ENCODE peak calls at places on chromosomes 5 and 9, in seven cellular contexts. K, O, Q, L, F, J and S are unnamed samples.

GRCh38 chr5:61625682-61626620 is 293.9 kb downstream of the ZSWIM6 start:
- DNase-seq in O (peak), F (peak), L (peak), K (peak), J (peak), Q (peak), S (peak)

GRCh38 chr5:1876708-1877433 is 5.9 kb downstream of the IRX4 start:
- DNase-seq in J (no peak), F (no peak), K (no peak), O (peak), Q (no peak), L (no peak), S (no peak)

GRCh38 chr5:139817362-139817761 is 21.8 kb downstream of the PSD2 start:
- DNase-seq in O (no peak), F (no peak), J (no peak), L (no peak), K (no peak), Q (no peak), S (no peak)

GRCh38 chr9:89808076-89808701 is 203.4 kb downstream of the GADD45G start:
- DNase-seq in L (no peak), F (peak), Q (no peak), O (no peak), J (no peak), K (no peak), S (no peak)

GRCh38 chr9:135494791-135495559 is 5.5 kb upstream of the MRPS2 start:
- DNase-seq in Q (no peak), F (no peak), O (peak), J (peak), K (no peak), L (no peak), S (peak)

GRCh38 chr5:92309336-92309991 is 926.3 kb upstream of the ARRDC3 start:
- DNase-seq in O (no peak), Q (peak), J (no peak), L (no peak), F (no peak), K (no peak), S (no peak)

GRCh38 chr9:20491612-20492011 is 130.7 kb downstream of the MLLT3 start:
- DNase-seq in Q (no peak), F (no peak), L (no peak), K (no peak), O (no peak), J (no peak), S (no peak)

GRCh38 chr5:127040779-127041520 is 10.6 kb upstream of the MARCHF3 start:
- DNase-seq in F (no peak), O (no peak), L (peak), K (no peak), Q (peak), J (no peak), S (no peak)

GRCh38 chr9:112831281-112831851 is 59.3 kb downstream of the SLC46A2 start:
- DNase-seq in Q (no peak), F (peak), L (peak), O (no peak), K (peak), J (peak), S (no peak)

GRCh38 chr5:127849436-127849835 is 146.2 kb downstream of the CCDC192 start:
- DNase-seq in F (no peak), Q (no peak), O (no peak), L (no peak), K (no peak), J (no peak), S (no peak)

GRCh38 chr5:126814721-126815404 is 37.9 kb downstream of the LMNB1 start:
- DNase-seq in L (no peak), K (no peak), O (no peak), Q (peak), J (no peak), F (no peak), S (no peak)

GRCh38 chr5:34013547-34013946 is 5.7 kb upstream of the AMACR start:
- DNase-seq in Q (no peak), F (no peak), O (no peak), K (no peak), J (no peak), L (no peak), S (no peak)

GRCh38 chr9:95313010-95313498 is 4.5 kb downstream of the FANCC start:
- DNase-seq in O (peak), L (peak), Q (peak), J (peak), F (peak), K (peak), S (peak)

GRCh38 chr5:88732181-88732633 is 150.8 kb downstream of the MEF2C start:
- DNase-seq in L (peak), Q (no peak), K (peak), J (no peak), F (peak), O (no peak), S (no peak)

GRCh38 chr9:124037790-124038189 is 26.2 kb downstream of the LHX2 start:
- DNase-seq in F (no peak), K (no peak), O (no peak), Q (peak), L (no peak), J (no peak), S (no peak)

GRCh38 chr9:34010979-34011378 is 37.7 kb downstream of the UBAP2 start:
- DNase-seq in L (no peak), F (no peak), J (no peak), K (no peak), Q (peak), O (no peak), S (no peak)

GRCh38 chr9:136290508-136291000 is 13.3 kb downstream of the CCDC187 start:
- DNase-seq in F (no peak), O (peak), K (no peak), Q (no peak), J (no peak), L (no peak), S (no peak)

GRCh38 chr9:112550531-112550930 is 63.9 kb downstream of the KIAA1958 start:
- DNase-seq in L (no peak), J (no peak), K (no peak), Q (no peak), O (no peak), F (no peak), S (no peak)

GRCh38 chr5:80181618-80182211 is 74.1 kb downstream of the SERINC5 start:
- DNase-seq in Q (peak), F (peak), J (peak), L (peak), K (peak), O (no peak), S (no peak)

GRCh38 chr9:123375725-123376132 is 19.7 kb downstream of the CRB2 start:
- DNase-seq in L (peak), O (peak), J (no peak), Q (no peak), K (no peak), F (no peak), S (no peak)

GRCh38 chr9:114677418-114677817 is 4.6 kb downstream of the TEX48 start:
- DNase-seq in J (no peak), F (no peak), O (no peak), L (peak), Q (peak), K (peak), S (no peak)

GRCh38 chr5:134533115-134533815 is 7.8 kb downstream of the JADE2 start:
- DNase-seq in Q (no peak), F (peak), K (no peak), L (no peak), J (no peak), O (no peak), S (peak)

GRCh38 chr5:127875235-127876021 is 172.2 kb downstream of the CCDC192 start:
- DNase-seq in O (no peak), L (peak), K (peak), F (peak), Q (peak), J (no peak), S (peak)

GRCh38 chr5:65482280-65482726 is 583 bp upstream of the ADAMTS6 start:
- DNase-seq in Q (no peak), F (no peak), J (no peak), L (no peak), K (no peak), O (no peak), S (no peak)

GRCh38 chr9:77040340-77040739 is 20.9 kb downstream of the FOXB2 start:
- DNase-seq in K (no peak), J (no peak), O (no peak), F (no peak), L (no peak), Q (no peak), S (no peak)

GRCh38 chr9:93697352-93698139 is 121.2 kb downstream of the PHF2 start:
- DNase-seq in K (peak), Q (no peak), F (no peak), O (no peak), L (no peak), J (no peak), S (no peak)

GRCh38 chr5:5040712-5041111 is 99.4 kb upstream of the ADAMTS16 start:
- DNase-seq in K (no peak), F (no peak), J (no peak), L (no peak), O (no peak), Q (no peak), S (no peak)

GRCh38 chr5:42665857-42666256 is 90.8 kb upstream of the CCDC152 start:
- DNase-seq in Q (no peak), O (no peak), L (no peak), J (no peak), K (no peak), F (no peak), S (no peak)

GRCh38 chr5:154288145-154288544 is 97.6 kb downstream of the GALNT10 start:
- DNase-seq in J (no peak), F (peak), L (no peak), O (no peak), K (peak), Q (no peak), S (no peak)

GRCh38 chr9:81052846-81053245 is 636.5 kb downstream of the TLE1 start:
- DNase-seq in K (no peak), O (no peak), F (no peak), J (no peak), Q (no peak), L (no peak), S (no peak)

GRCh38 chr9:123034881-123035465 is 1.5 kb downstream of the GPR21 start:
- DNase-seq in J (no peak), Q (no peak), O (no peak), F (no peak), L (no peak), K (no peak), S (no peak)

GRCh38 chr5:42772265-42772993 is 15.8 kb downstream of the CCDC152 start:
- DNase-seq in O (no peak), L (no peak), Q (no peak), K (no peak), F (peak), J (no peak), S (no peak)

GRCh38 chr9:32136700-32137339 is 247.6 kb upstream of the ACO1 start:
- DNase-seq in Q (peak), K (no peak), L (no peak), F (peak), J (peak), O (no peak), S (no peak)

GRCh38 chr5:125634242-125634835 is 788.9 kb upstream of the GRAMD2B start:
- DNase-seq in K (no peak), F (no peak), L (no peak), O (no peak), J (no peak), Q (no peak), S (no peak)

GRCh38 chr9:16335788-16336580 is 534.5 kb downstream of the BNC2 start:
- DNase-seq in O (no peak), Q (peak), L (peak), K (peak), J (no peak), F (peak), S (peak)

GRCh38 chr9:6383551-6384225 is 29.3 kb upstream of the UHRF2 start:
- DNase-seq in L (no peak), K (no peak), F (no peak), Q (no peak), J (no peak), O (no peak), S (no peak)

GRCh38 chr9:107313555-107314096 is 30.5 kb downstream of the RAD23B start:
- DNase-seq in K (no peak), O (no peak), Q (no peak), F (no peak), J (no peak), L (no peak), S (no peak)

GRCh38 chr5:107104774-107105050 is 566.0 kb downstream of the EFNA5 start:
- DNase-seq in O (no peak), J (no peak), L (no peak), Q (peak), K (peak), F (no peak), S (no peak)

DNA sequence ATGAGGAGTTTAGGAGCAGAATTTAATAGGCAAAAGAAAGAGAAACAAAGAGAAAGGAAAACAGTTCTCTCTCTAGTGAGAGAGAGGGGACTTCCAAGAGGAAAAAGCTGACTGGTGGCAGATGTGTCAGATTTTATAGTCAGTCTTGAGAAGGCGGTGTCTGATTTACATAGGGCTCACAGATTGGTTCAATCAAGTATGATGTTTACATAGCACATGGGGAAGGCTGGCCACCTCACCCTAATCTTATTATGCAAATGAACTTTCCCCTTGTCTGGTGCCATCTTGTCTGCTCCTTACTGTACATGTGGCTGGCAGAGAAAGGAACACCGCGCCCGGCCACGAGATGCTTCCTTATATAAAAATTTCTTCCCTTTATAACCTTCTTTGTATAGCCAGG is 24.7 kb downstream of the UNC13B start:
- DNase-seq in K (no peak), F (no peak), L (peak), O (no peak), Q (no peak), J (no peak), S (no peak)
- TF ChIP-seq POLR2A in K (no peak), F (no peak), L (peak), O (no peak), Q (no peak), J (no peak), S (no peak)

DNA sequence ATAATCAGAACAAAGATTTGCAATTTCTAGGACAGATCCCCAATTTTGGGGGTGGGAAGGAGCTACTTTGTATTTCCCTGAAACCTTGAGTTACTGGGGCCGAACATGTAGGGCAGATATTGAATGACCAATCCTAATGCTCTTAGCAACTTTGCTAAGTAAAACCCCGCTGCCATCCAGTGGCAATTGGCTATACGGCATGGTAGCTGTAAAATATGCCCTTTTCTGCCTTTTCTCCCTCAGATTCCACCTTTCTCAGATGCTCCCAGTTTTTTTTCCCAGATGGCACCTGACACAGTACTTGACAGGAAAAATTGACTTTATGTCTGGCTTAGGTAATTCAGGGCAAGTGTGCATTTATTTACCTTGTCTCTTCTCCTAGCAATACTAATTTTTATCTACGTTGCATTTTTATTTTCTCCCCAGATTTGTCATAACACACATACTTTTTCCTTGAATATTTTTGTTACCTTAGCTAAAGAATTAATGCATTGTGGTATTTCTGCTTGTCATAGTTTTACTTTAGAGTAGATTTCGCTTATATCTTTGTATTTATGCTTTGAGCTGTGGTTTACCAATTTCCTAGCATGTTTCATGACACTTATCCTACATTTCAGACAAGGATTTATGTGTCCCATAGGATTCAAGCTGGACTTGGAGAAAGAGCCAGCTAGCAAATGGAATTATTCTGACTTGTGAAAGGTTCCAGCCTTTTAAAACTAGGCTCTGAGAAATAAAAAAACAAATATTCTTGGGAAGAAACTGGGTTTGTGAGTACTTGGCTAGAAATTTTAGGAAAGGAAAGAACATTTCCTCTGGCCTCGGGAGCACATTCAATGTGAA is 37.3 kb downstream of the PIK3R1 start:
- DNase-seq in O (no peak), K (peak), Q (peak), J (no peak), F (peak), L (peak), S (peak)
- H3K4me3 ChIP-seq in O (no peak), K (no peak), Q (no peak), J (no peak), F (no peak), L (no peak), S (peak)

DNA sequence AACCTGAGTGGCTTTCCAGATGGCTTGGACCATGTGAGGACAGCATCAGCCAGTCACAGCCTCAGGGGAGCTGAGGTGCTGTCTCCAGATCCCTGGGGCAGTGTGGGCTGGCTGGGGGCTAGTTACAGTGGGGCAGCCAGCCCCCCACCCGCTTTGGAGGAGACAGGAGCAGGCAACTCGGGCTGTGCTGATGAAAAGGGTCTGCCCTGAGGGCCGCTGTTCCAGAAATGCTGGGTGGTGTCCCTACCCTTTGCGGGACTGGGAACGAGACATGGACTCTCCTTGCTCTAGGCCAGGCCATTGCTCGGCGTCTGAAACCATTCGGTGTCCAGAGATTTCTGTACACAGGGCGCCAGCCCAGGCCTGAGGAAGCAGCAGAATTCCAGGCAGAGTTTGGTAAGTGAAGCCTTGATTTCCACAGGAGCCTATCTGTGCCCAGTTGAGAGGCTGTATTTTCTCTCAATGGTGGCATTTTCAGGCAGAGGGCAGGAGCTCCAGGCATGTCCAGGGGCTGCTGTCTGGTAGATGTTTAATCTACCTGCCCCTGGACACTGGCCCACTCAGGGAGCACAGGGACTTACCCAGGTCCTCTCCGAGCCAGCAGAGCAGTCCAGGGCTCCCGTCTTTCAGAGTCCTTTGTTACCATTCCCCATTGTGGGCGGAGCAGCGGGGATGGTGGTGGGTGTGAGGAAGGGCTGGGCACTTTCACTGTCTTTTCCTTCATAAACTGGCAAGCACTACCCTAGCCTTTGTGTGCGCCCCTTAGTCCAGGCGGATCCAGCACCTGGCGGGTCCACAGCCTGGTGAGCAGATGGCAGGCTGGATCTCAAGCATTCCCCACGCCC is 7.2 kb downstream of the GRHPR start:
- DNase-seq in J (peak), Q (no peak), F (no peak), O (no peak), L (no peak), K (no peak), S (no peak)
- TF ChIP-seq POLR2A in J (no peak), Q (no peak), F (no peak), O (no peak), L (no peak), K (no peak), S (no peak)

GRCh38 chr9:129697956-129698757 is 32.7 kb downstream of the PRRX2 start:
- DNase-seq in Q (no peak), F (peak), J (no peak), O (no peak), K (peak), L (peak), S (peak)

GRCh38 chr9:129696803-129697110 is 31.3 kb downstream of the PRRX2 start:
- DNase-seq in F (no peak), J (no peak), Q (no peak), L (no peak), O (peak), K (no peak), S (no peak)

GRCh38 chr9:129694265-129694664 is 28.8 kb downstream of the PRRX2 start:
- DNase-seq in O (no peak), Q (no peak), K (peak), J (no peak), L (no peak), F (peak), S (no peak)

GRCh38 chr9:129695870-129696269 is 30.4 kb downstream of the PRRX2 start:
- DNase-seq in F (no peak), Q (no peak), K (no peak), L (no peak), O (no peak), J (no peak), S (no peak)

DNA sequence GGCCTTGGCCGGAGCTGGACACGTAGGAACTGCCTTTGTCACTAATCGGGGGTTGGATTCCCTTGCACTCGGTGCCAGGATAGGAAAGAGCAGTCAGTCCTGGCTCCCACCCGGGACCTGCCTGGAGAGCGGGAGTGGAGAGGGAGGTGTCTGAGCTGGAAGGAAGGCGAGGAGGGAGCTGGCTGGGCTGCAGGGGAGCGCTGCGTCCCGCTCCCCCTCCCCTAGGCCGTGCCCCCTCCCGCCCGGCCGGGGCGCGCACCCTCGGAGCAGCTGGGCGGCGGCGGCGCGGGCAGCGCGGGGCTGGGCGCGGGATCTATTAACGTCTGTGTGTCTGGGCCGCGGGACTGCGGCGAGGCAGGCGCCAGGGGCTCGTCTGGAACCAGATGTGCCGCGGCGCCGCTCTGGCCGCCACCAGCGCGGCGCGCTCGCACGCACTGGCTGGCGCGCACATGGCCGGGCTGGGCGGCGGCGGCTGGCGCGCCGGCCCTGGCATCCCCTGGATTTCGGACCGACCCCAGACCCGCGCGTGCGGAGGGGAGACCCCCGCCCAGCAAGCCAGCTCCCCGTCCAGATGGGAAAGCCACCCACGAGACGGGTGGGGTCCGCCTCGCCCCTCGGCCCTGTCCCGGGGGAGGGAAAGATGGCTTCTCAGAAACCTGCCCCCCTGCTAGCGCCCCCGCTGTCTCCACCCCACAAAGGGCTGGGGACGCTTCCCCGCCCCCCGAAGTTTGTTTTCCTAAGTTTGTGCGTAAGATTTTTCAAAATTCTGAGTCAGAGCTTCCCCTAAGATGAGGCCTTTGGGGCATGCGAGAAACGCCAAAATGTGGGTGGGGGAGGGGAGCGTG is 31.9 kb downstream of the PRRX2 start:
- DNase-seq in K (peak), F (peak), L (peak), Q (peak), J (no peak), O (peak), S (peak)
- H3K4me3 ChIP-seq in K (no peak), F (no peak), L (peak), Q (peak), J (no peak), O (no peak), S (peak)